ENCODE peak calls at places on chromosomes 7 and 10, in eight cellular contexts. H is cardiac muscle cell, C is foreskin fibroblast, Y is endothelial cell, M is MM.1S, V is fibroblast of pulmonary artery, O is spleen, S is colonic mucosa. E is an unnamed sample.

GRCh38 chr7:150751702-150752101 is 14.5 kb downstream of the GIMAP5 start:
- DNase-seq in M (no peak), O (no peak), S (no peak), Y (no peak), V (no peak), C (no peak), H (peak; percentile 78), E (no peak)

GRCh38 chr10:78684954-78685353 is 383.8 kb upstream of the ZMIZ1 start:
- DNase-seq in H (peak; percentile 27), V (no peak), Y (no peak), M (no peak), O (no peak), C (no peak), S (no peak), E (no peak)

GRCh38 chr10:93313798-93314197 is 168.3 kb downstream of the MYOF start:
- DNase-seq in O (no peak), C (no peak), V (peak; percentile 28), H (no peak), S (no peak), Y (no peak), M (no peak), E (no peak)

GRCh38 chr7:136925556-136925955 is 57.1 kb downstream of the CHRM2 start:
- DNase-seq in S (no peak), Y (no peak), H (no peak), C (no peak), O (no peak), V (peak; percentile 56), M (no peak), E (no peak)

GRCh38 chr7:93228302-93228701 is 2.0 kb upstream of the HEPACAM2 start:
- DNase-seq in V (peak; percentile 81), H (peak; percentile 76), O (no peak), S (peak; percentile 29), C (peak; percentile 78), M (peak; percentile 76), Y (peak; percentile 12), E (peak; percentile 16)

GRCh38 chr7:142323706-142324105 is 65.8 kb upstream of the PRSS58 start:
- DNase-seq in V (no peak), S (no peak), M (peak; percentile 47), Y (peak; percentile 91), C (no peak), H (peak; percentile 86), O (no peak), E (peak; percentile 80)

GRCh38 chr10:71486465-71487114 is 89.9 kb downstream of the CDH23 start:
- DNase-seq in C (peak; percentile 49), Y (peak; percentile 85), O (peak; percentile 80), V (peak; percentile 47), M (peak; percentile 32), S (peak; percentile 75), H (peak; percentile 84), E (peak; percentile 15)

GRCh38 chr10:111360260-111360925 is 283.6 kb downstream of the ADRA2A start:
- DNase-seq in V (peak; percentile 0), O (peak; percentile 70), H (peak; percentile 80), S (peak; percentile 31), M (peak; percentile 82), C (no peak), Y (peak; percentile 47), E (no peak)

GRCh38 chr7:24580283-24580946 is 7.2 kb downstream of the PALS2 start:
- DNase-seq in C (no peak), H (no peak), M (no peak), O (no peak), V (no peak), S (no peak), Y (no peak), E (no peak)

GRCh38 chr10:944034-944831 is 12.7 kb upstream of the LARP4B start:
- DNase-seq in O (peak; percentile 91), Y (no peak), M (no peak), V (peak; percentile 38), C (peak; percentile 90), H (no peak), S (no peak), E (peak; percentile 22)

GRCh38 chr10:110755781-110756180 is 111.6 kb downstream of the RBM20 start:
- DNase-seq in V (no peak), O (no peak), H (no peak), S (no peak), Y (no peak), C (no peak), M (no peak), E (no peak)

GRCh38 chr7:140594131-140594691 is 46.4 kb downstream of the DENND2A start:
- DNase-seq in C (no peak), V (no peak), S (no peak), O (peak; percentile 38), H (no peak), Y (peak; percentile 67), M (no peak), E (no peak)

GRCh38 chr7:107661081-107661864 is 645 bp downstream of the SLC26A4 start:
- DNase-seq in S (peak; percentile 48), O (peak; percentile 90), M (no peak), V (peak; percentile 59), H (peak; percentile 74), C (peak; percentile 78), Y (peak; percentile 53), E (no peak)

GRCh38 chr7:69695998-69696657 is 97.9 kb downstream of the AUTS2 start:
- DNase-seq in S (no peak), O (no peak), Y (no peak), V (no peak), M (peak; percentile 87), C (no peak), H (no peak), E (peak; percentile 86)

GRCh38 chr10:103197177-103197576 is 4.1 kb upstream of the NT5C2 start:
- DNase-seq in S (peak; percentile 26), C (peak; percentile 85), V (peak; percentile 76), O (peak; percentile 80), Y (no peak), M (peak; percentile 15), H (no peak), E (no peak)

GRCh38 chr10:124129471-124129870 is 36.1 kb upstream of the CHST15 start:
- DNase-seq in C (no peak), M (no peak), S (no peak), V (no peak), H (no peak), Y (no peak), O (no peak), E (no peak)

GRCh38 chr10:72260588-72261322 is 13.0 kb upstream of the DDIT4 start:
- DNase-seq in S (peak; percentile 89), O (peak; percentile 97), V (peak; percentile 90), C (peak; percentile 95), Y (peak; percentile 80), M (peak; percentile 92), H (peak; percentile 94), E (peak; percentile 92)

DNA sequence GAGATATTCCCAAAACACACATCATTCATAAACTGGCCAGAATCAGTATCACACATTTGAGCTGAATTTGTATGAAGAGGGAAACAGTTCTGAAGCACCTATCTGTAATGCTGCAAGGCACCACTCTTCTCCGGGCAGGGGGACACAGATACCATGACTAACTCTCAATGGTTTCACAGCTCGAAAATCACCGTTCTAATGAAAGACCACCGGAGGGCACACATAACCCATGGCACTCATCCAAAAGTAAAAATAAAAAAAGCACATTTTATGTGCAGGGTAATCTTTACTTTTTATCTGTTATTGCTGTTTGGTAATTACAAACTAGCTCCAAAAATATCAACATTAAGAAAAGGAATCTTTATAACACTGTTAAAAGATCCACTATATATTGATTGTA is 137.5 kb downstream of the PARD3 start:
- DNase-seq in O (no peak), S (no peak), M (no peak), H (peak; percentile 18), Y (no peak), C (no peak), V (no peak), E (no peak)
- TF ChIP-seq CTCF in O (no peak), S (no peak), M (no peak), H (no peak), Y (no peak), C (no peak), V (no peak), E (peak; percentile 43)

DNA sequence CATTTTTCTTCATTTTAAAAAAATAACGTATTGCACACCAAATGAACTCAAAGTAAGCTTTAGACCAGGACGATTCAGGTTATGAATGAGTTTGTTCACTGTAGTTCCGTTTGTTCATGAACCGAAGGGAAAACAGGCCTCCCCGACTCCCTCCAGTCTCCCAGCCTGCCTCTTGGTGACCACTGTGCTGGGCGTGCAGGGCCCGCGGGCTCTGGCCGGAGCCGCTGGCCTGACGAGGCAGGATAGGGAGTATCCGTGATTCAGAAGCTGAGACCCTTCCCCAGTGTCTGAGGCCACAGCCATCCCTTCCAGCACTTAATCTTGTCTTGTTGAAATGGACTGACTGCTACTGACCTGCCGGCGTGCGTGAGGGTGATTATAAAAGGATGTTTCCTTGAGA is 30.8 kb upstream of the SH2B2 start:
- DNase-seq in Y (no peak), C (no peak), V (no peak), O (no peak), H (no peak), M (no peak), S (no peak), E (no peak)
- TF ChIP-seq CTCF in Y (no peak), C (no peak), V (no peak), O (no peak), H (no peak), M (no peak), S (no peak), E (no peak)

GRCh38 chr10:31999836-32000235 is 56.4 kb downstream of the KIF5B start:
- DNase-seq in Y (no peak), O (no peak), C (no peak), M (no peak), V (no peak), S (no peak), H (no peak), E (no peak)

GRCh38 chr10:32004161-32004591 is 52.0 kb downstream of the KIF5B start:
- DNase-seq in C (peak; percentile 23), Y (no peak), V (no peak), O (peak; percentile 82), S (no peak), M (peak; percentile 22), H (peak; percentile 9), E (no peak)

GRCh38 chr10:32007026-32007425 is 49.2 kb downstream of the KIF5B start:
- DNase-seq in Y (no peak), V (no peak), H (no peak), M (no peak), C (no peak), S (no peak), O (no peak), E (no peak)

GRCh38 chr10:32000937-32001336 is 55.3 kb downstream of the KIF5B start:
- DNase-seq in C (peak; percentile 38), H (no peak), Y (no peak), V (peak; percentile 43), S (no peak), O (no peak), M (no peak), E (no peak)

GRCh38 chr10:32005050-32005449 is 51.2 kb downstream of the KIF5B start:
- DNase-seq in M (peak; percentile 59), V (peak; percentile 68), C (peak; percentile 75), Y (peak; percentile 46), H (peak; percentile 56), S (peak; percentile 46), O (no peak), E (peak; percentile 51)
- TF ChIP-seq CTCF in M (peak; percentile 52), V (peak; percentile 70), C (peak; percentile 68), Y (peak; percentile 45), H (peak; percentile 67), S (peak; percentile 25), O (peak; percentile 14), E (peak; percentile 78)

DNA sequence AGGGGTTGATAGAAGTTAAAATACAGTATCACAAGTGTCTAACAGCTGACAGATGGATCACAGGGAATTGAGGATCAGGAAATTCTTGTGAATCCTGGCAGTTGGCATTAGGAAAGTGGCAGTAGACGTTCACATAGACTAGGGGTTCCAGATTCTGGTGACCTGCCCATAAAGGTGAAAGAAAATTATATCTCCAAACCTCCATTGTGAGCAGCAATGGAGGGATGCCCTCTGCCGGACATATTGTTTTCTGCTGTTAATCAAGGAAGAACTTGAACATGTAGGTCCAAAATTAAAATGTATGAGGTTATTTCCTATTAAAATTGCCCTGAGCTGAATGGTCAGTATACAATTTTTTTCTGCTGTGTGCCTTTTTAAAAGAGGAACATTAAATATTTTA is 5.1 kb downstream of the NME8 start:
- DNase-seq in Y (peak; percentile 28), V (peak; percentile 1), C (no peak), M (peak; percentile 59), S (no peak), O (no peak), H (peak; percentile 49), E (no peak)
- TF ChIP-seq CTCF in Y (peak; percentile 66), V (peak; percentile 27), C (no peak), M (peak; percentile 66), S (no peak), O (no peak), H (peak; percentile 39), E (no peak)

E was measured in DND-41.